ENCODE peak calls at places on chromosomes 16 and 17, in seven cellular contexts. A, T, O, P, M, E and K are unnamed samples.

GRCh38 chr16:29029168-29029994 is 44.5 kb downstream of the LAT start:
- DNase-seq in T (no peak), O (peak; percentile 69), M (peak; percentile 77), E (peak; percentile 95), A (no peak), P (peak; percentile 68), K (peak; percentile 12)

GRCh38 chr17:17084317-17084835 is 42.1 kb downstream of the MPRIP start:
- DNase-seq in T (no peak), O (no peak), M (no peak), E (no peak), A (no peak), P (no peak), K (no peak)

GRCh38 chr17:42387221-42387657 is 1.0 kb downstream of the STAT3 start:
- DNase-seq in O (no peak), T (peak; percentile 79), A (no peak), E (peak; percentile 80), P (no peak), M (no peak), K (no peak)

GRCh38 chr17:15264542-15264941 is 584 bp downstream of the PMP22 start:
- DNase-seq in A (no peak), M (no peak), P (peak; percentile 52), E (no peak), T (no peak), O (no peak), K (no peak)

GRCh38 chr17:21289902-21290571 is 5.5 kb downstream of the MAP2K3 start:
- DNase-seq in E (peak; percentile 77), T (no peak), A (no peak), O (no peak), M (no peak), P (no peak), K (no peak)

GRCh38 chr17:14337596-14338079 is 36.8 kb downstream of the HS3ST3B1 start:
- DNase-seq in E (peak; percentile 50), P (no peak), T (no peak), M (no peak), A (no peak), O (no peak), K (no peak)

GRCh38 chr17:18953231-18953728 is 1.3 kb downstream of the SLC5A10 start:
- DNase-seq in E (no peak), A (no peak), P (no peak), T (no peak), O (no peak), M (no peak), K (no peak)

GRCh38 chr17:52157161-52157560 is 1.4 kb downstream of the CA10 start:
- DNase-seq in M (no peak), A (no peak), E (peak; percentile 42), O (no peak), P (no peak), T (no peak), K (no peak)

GRCh38 chr16:55663770-55664677 is 8.2 kb downstream of the SLC6A2 start:
- DNase-seq in E (no peak), T (no peak), A (no peak), P (no peak), O (no peak), M (no peak), K (no peak)

GRCh38 chr17:38815576-38816193 is 9.4 kb downstream of the CWC25 start:
- DNase-seq in A (no peak), E (peak; percentile 92), M (no peak), T (no peak), P (no peak), O (no peak), K (no peak)

GRCh38 chr16:30527635-30528178 is 1.3 kb upstream of the ZNF768 start:
- DNase-seq in A (peak; percentile 75), E (peak; percentile 81), T (peak; percentile 70), M (no peak), O (no peak), P (no peak), K (no peak)

GRCh38 chr17:30600830-30601494 is 123.8 kb downstream of the GOSR1 start:
- DNase-seq in T (no peak), E (peak; percentile 62), M (no peak), A (no peak), P (no peak), O (no peak), K (no peak)

GRCh38 chr16:69233124-69233523 is 46.2 kb downstream of the SNTB2 start:
- DNase-seq in T (no peak), O (no peak), P (no peak), E (no peak), M (no peak), A (no peak), K (no peak)

GRCh38 chr16:81693467-81694303 is 85.4 kb upstream of the PLCG2 start:
- DNase-seq in T (no peak), M (no peak), E (peak; percentile 73), O (no peak), P (no peak), A (no peak), K (no peak)

GRCh38 chr16:10122546-10122945 is 59.7 kb downstream of the GRIN2A start:
- DNase-seq in E (no peak), T (no peak), P (peak; percentile 72), A (no peak), O (no peak), M (no peak), K (no peak)

GRCh38 chr16:21598676-21599157 is 660 bp upstream of the METTL9 start:
- DNase-seq in P (peak; percentile 22), E (peak; percentile 75), T (peak; percentile 12), M (no peak), O (no peak), A (no peak), K (no peak)

GRCh38 chr17:19812407-19812806 is 55.3 kb downstream of the ULK2 start:
- DNase-seq in P (no peak), A (no peak), O (no peak), M (peak; percentile 12), T (no peak), E (no peak), K (no peak)

GRCh38 chr17:77402159-77402731 is 261.5 kb downstream of the SEC14L1 start:
- DNase-seq in A (no peak), M (no peak), P (no peak), E (no peak), T (no peak), O (no peak), K (no peak)

GRCh38 chr17:77508047-77508715 is 367.4 kb downstream of the SEC14L1 start:
- DNase-seq in M (no peak), P (no peak), T (no peak), E (peak; percentile 69), O (no peak), A (no peak), K (no peak)

GRCh38 chr17:55652825-55653224 is 69.8 kb downstream of the TMEM100 start:
- DNase-seq in P (no peak), O (no peak), A (no peak), M (no peak), E (no peak), T (no peak), K (no peak)

GRCh38 chr17:75295220-75296158 is 6.3 kb upstream of the SLC25A19 start:
- DNase-seq in P (no peak), E (peak; percentile 25), M (no peak), O (no peak), A (peak; percentile 85), T (no peak), K (no peak)

GRCh38 chr17:1769826-1770477 is 8.1 kb downstream of the SERPINF1 start:
- DNase-seq in A (peak; percentile 30), O (no peak), T (no peak), E (peak; percentile 71), P (no peak), M (no peak), K (no peak)

GRCh38 chr16:69201787-69202186 is 14.8 kb downstream of the SNTB2 start:
- DNase-seq in O (no peak), E (no peak), P (no peak), M (no peak), A (no peak), T (no peak), K (no peak)

GRCh38 chr17:78117027-78117981 is 11.3 kb downstream of the TMC6 start:
- DNase-seq in P (peak; percentile 47), A (no peak), E (peak; percentile 93), O (no peak), T (no peak), M (no peak), K (no peak)

GRCh38 chr17:72185571-72185970 is 64.8 kb downstream of the SOX9 start:
- DNase-seq in O (no peak), P (no peak), A (no peak), M (no peak), E (no peak), T (no peak), K (no peak)

GRCh38 chr16:83365166-83365565 is 442.6 kb upstream of the HSBP1 start:
- DNase-seq in E (peak; percentile 47), M (no peak), T (no peak), P (no peak), A (no peak), O (no peak), K (peak; percentile 68)

GRCh38 chr16:87948119-87948545 is 3.1 kb upstream of the BANP start:
- DNase-seq in T (peak; percentile 20), A (no peak), O (no peak), M (no peak), P (no peak), E (no peak), K (no peak)

GRCh38 chr16:64469906-64470702 is 651.8 kb downstream of the CDH11 start:
- DNase-seq in T (no peak), E (no peak), O (no peak), P (no peak), M (no peak), A (no peak), K (no peak)

GRCh38 chr17:58231644-58232043 is 6.7 kb upstream of the LPO start:
- DNase-seq in E (no peak), T (no peak), O (no peak), P (no peak), M (no peak), A (no peak), K (no peak)

GRCh38 chr17:15210247-15210646 is 54.9 kb downstream of the PMP22 start:
- DNase-seq in A (no peak), E (no peak), P (no peak), M (no peak), O (no peak), T (no peak), K (no peak)

GRCh38 chr16:84487358-84487757 is 17.1 kb downstream of the MEAK7 start:
- DNase-seq in T (no peak), O (no peak), A (no peak), M (no peak), P (no peak), E (no peak), K (no peak)

GRCh38 chr17:44787271-44787940 is 28.6 kb downstream of the ADAM11 start:
- DNase-seq in O (no peak), E (peak; percentile 37), M (no peak), A (no peak), P (no peak), T (no peak), K (no peak)

GRCh38 chr17:83126275-83126930 is 47.0 kb downstream of the METRNL start:
- DNase-seq in M (no peak), A (no peak), O (no peak), P (no peak), T (no peak), E (peak; percentile 56), K (no peak)

GRCh38 chr16:86196687-86197391 is 297.9 kb downstream of the IRF8 start:
- DNase-seq in E (no peak), A (no peak), O (no peak), M (no peak), T (no peak), P (no peak), K (no peak)